ENCODE peak calls at places on chromosomes 11 and 22, in six cellular contexts. One of them, this sample, is unnamed.

GRCh38 chr22:27698830-27699229 is 102.7 kb downstream of the MN1 start:
- DNase-seq in uterus: no peak
- DNase-seq in transverse colon: no peak
- DNase-seq in GM12878: no peak
- DNase-seq in IMR-90: no peak
- DNase-seq in stomach: no peak
- DNase-seq in this sample: no peak

GRCh38 chr11:62552465-62552782 is 5.8 kb upstream of the AHNAK start:
- DNase-seq in uterus: no peak
- DNase-seq in IMR-90: peak
- DNase-seq in transverse colon: no peak
- DNase-seq in stomach: no peak
- DNase-seq in GM12878: no peak
- DNase-seq in this sample: no peak

GRCh38 chr22:25698461-25698860 is 43.5 kb upstream of the MYO18B start:
- DNase-seq in uterus: no peak
- DNase-seq in GM12878: no peak
- DNase-seq in IMR-90: no peak
- DNase-seq in transverse colon: no peak
- DNase-seq in stomach: no peak
- DNase-seq in this sample: no peak

GRCh38 chr11:71449596-71449995 is 1.4 kb upstream of the DHCR7 start:
- DNase-seq in uterus: no peak
- DNase-seq in stomach: no peak
- DNase-seq in GM12878: no peak
- DNase-seq in transverse colon: no peak
- DNase-seq in IMR-90: no peak
- DNase-seq in this sample: no peak

GRCh38 chr22:48578138-48579034 is 1249.3 kb downstream of the BRD1 start:
- DNase-seq in uterus: no peak
- DNase-seq in transverse colon: no peak
- DNase-seq in stomach: no peak
- DNase-seq in IMR-90: no peak
- DNase-seq in GM12878: no peak
- DNase-seq in this sample: no peak

GRCh38 chr11:96761451-96761850 is 371.6 kb downstream of the JRKL start:
- DNase-seq in GM12878: no peak
- DNase-seq in IMR-90: no peak
- DNase-seq in stomach: no peak
- DNase-seq in transverse colon: no peak
- DNase-seq in uterus: no peak
- DNase-seq in this sample: no peak

GRCh38 chr11:130904380-130904779 is 11.9 kb downstream of the SNX19 start:
- DNase-seq in GM12878: no peak
- DNase-seq in transverse colon: no peak
- DNase-seq in uterus: no peak
- DNase-seq in stomach: no peak
- DNase-seq in IMR-90: no peak
- DNase-seq in this sample: no peak

GRCh38 chr11:19934828-19935259 is 222.2 kb downstream of the NAV2 start:
- DNase-seq in uterus: no peak
- DNase-seq in stomach: no peak
- DNase-seq in transverse colon: no peak
- DNase-seq in GM12878: no peak
- DNase-seq in IMR-90: peak
- DNase-seq in this sample: no peak

GRCh38 chr22:20486229-20486628 is 9.4 kb downstream of the KLHL22 start:
- DNase-seq in stomach: no peak
- DNase-seq in uterus: no peak
- DNase-seq in transverse colon: no peak
- DNase-seq in IMR-90: no peak
- DNase-seq in GM12878: no peak
- DNase-seq in this sample: no peak

GRCh38 chr11:12599408-12600143 is 74.6 kb upstream of the TEAD1 start:
- DNase-seq in uterus: no peak
- DNase-seq in IMR-90: no peak
- DNase-seq in GM12878: peak
- DNase-seq in transverse colon: peak
- DNase-seq in stomach: peak
- DNase-seq in this sample: peak

GRCh38 chr22:39463931-39464390 is 7.1 kb downstream of the MGAT3 start:
- DNase-seq in uterus: no peak
- DNase-seq in stomach: no peak
- DNase-seq in IMR-90: no peak
- DNase-seq in transverse colon: no peak
- DNase-seq in GM12878: no peak
- DNase-seq in this sample: no peak

GRCh38 chr11:47379317-47379716 is 970 bp upstream of the SPI1 start:
- DNase-seq in stomach: no peak
- DNase-seq in transverse colon: no peak
- DNase-seq in IMR-90: no peak
- DNase-seq in GM12878: no peak
- DNase-seq in uterus: no peak
- DNase-seq in this sample: no peak

GRCh38 chr11:60088364-60088763 is at the start of gene MS4A2:
- DNase-seq in uterus: no peak
- DNase-seq in stomach: no peak
- DNase-seq in IMR-90: no peak
- DNase-seq in transverse colon: no peak
- DNase-seq in GM12878: no peak
- DNase-seq in this sample: no peak

GRCh38 chr22:18076060-18076497 is 1.7 kb upstream of the PEX26 start:
- DNase-seq in uterus: peak
- DNase-seq in stomach: peak
- DNase-seq in transverse colon: peak
- DNase-seq in IMR-90: peak
- DNase-seq in GM12878: no peak
- DNase-seq in this sample: peak
- H3K4me3 ChIP-seq in uterus: no peak
- H3K4me3 ChIP-seq in stomach: no peak
- H3K4me3 ChIP-seq in transverse colon: no peak
- H3K4me3 ChIP-seq in IMR-90: no peak
- H3K4me3 ChIP-seq in GM12878: peak
- H3K4me3 ChIP-seq in this sample: peak

GRCh38 chr11:119482561-119483001 is 59.6 kb upstream of the THY1 start:
- DNase-seq in transverse colon: no peak
- DNase-seq in stomach: peak
- DNase-seq in IMR-90: no peak
- DNase-seq in uterus: peak
- DNase-seq in GM12878: no peak
- DNase-seq in this sample: no peak
- TF ChIP-seq CTCF in transverse colon: no peak
- TF ChIP-seq CTCF in stomach: no peak
- TF ChIP-seq CTCF in IMR-90: no peak
- TF ChIP-seq CTCF in uterus: no peak
- TF ChIP-seq CTCF in GM12878: no peak
- TF ChIP-seq CTCF in this sample: no peak

GRCh38 chr11:57787920-57788716 is 26.5 kb downstream of the CTNND1 start:
- DNase-seq in uterus: no peak
- DNase-seq in GM12878: peak
- DNase-seq in transverse colon: no peak
- DNase-seq in stomach: no peak
- DNase-seq in IMR-90: no peak
- DNase-seq in this sample: no peak

GRCh38 chr11:57792870-57793269 is 31.3 kb downstream of the CTNND1 start:
- DNase-seq in stomach: no peak
- DNase-seq in IMR-90: no peak
- DNase-seq in uterus: no peak
- DNase-seq in transverse colon: no peak
- DNase-seq in GM12878: no peak
- DNase-seq in this sample: no peak

GRCh38 chr11:57793711-57794110 is 32.1 kb downstream of the CTNND1 start:
- DNase-seq in transverse colon: no peak
- DNase-seq in uterus: no peak
- DNase-seq in stomach: no peak
- DNase-seq in GM12878: no peak
- DNase-seq in IMR-90: no peak
- DNase-seq in this sample: no peak

GRCh38 chr11:57791321-57792059 is 29.9 kb downstream of the CTNND1 start:
- DNase-seq in transverse colon: peak
- DNase-seq in stomach: no peak
- DNase-seq in uterus: no peak
- DNase-seq in GM12878: no peak
- DNase-seq in IMR-90: no peak
- DNase-seq in this sample: no peak

GRCh38 chr11:57792060-57792541 is 30.5 kb downstream of the CTNND1 start:
- DNase-seq in IMR-90: peak
- DNase-seq in GM12878: peak
- DNase-seq in transverse colon: peak
- DNase-seq in uterus: peak
- DNase-seq in stomach: peak
- DNase-seq in this sample: peak
- TF ChIP-seq POLR2A in IMR-90: no peak
- TF ChIP-seq POLR2A in GM12878: peak
- TF ChIP-seq POLR2A in transverse colon: peak
- TF ChIP-seq POLR2A in uterus: no peak
- TF ChIP-seq POLR2A in stomach: no peak
- TF ChIP-seq POLR2A in this sample: no peak

GRCh38 chr11:33476945-33477584 is 219.9 kb downstream of the HIPK3 start:
- DNase-seq in stomach: no peak
- DNase-seq in IMR-90: peak
- DNase-seq in transverse colon: no peak
- DNase-seq in GM12878: no peak
- DNase-seq in uterus: no peak
- DNase-seq in this sample: no peak
- H3K4me3 ChIP-seq in stomach: no peak
- H3K4me3 ChIP-seq in IMR-90: no peak
- H3K4me3 ChIP-seq in transverse colon: no peak
- H3K4me3 ChIP-seq in GM12878: no peak
- H3K4me3 ChIP-seq in uterus: no peak
- H3K4me3 ChIP-seq in this sample: no peak

GRCh38 chr11:2173150-2173693 is 1.6 kb upstream of the TH start:
- DNase-seq in stomach: no peak
- DNase-seq in GM12878: no peak
- DNase-seq in IMR-90: no peak
- DNase-seq in transverse colon: no peak
- DNase-seq in uterus: no peak
- DNase-seq in this sample: no peak
- TF ChIP-seq CTCF in stomach: no peak
- TF ChIP-seq CTCF in GM12878: peak
- TF ChIP-seq CTCF in IMR-90: peak
- TF ChIP-seq CTCF in transverse colon: no peak
- TF ChIP-seq CTCF in uterus: no peak
- TF ChIP-seq CTCF in this sample: no peak

DNA sequence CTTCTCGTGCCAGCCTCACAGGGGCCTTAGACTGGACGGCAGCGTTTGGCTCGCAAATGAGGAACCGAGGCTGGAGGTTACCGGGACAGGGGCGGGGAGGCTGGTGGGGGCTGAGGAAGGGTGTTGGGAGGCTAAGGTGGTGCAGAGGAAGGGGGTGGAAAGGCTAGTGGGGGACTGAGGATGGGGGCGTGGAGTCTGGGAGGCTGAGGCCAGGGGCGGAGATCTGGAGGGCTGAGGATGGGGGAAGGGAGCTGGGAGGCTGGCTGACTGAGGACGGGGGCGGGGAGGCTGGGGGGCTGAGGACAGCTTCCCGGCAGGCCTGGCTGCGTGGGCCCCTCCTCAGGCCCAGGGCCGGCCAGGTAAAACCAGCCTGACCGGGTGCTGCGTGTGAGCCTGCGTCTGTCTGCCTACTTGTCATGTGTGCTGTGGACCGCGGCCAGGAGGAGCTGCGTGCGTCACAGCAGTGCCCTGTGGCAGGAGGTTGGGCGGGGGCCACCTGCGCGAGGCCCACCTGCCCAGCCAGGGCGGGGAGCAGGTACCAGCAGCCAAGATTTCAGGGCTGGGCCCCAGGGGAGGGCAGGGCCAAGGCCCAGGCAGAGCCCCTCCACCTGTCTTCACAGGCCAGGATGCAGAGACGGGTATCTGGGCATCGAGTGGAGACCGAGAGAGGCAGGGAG is 9.4 kb upstream of the PIM3 start:
- DNase-seq in GM12878: no peak
- DNase-seq in uterus: no peak
- DNase-seq in stomach: peak
- DNase-seq in transverse colon: peak
- DNase-seq in IMR-90: peak
- DNase-seq in this sample: no peak
- TF ChIP-seq POLR2A in GM12878: no peak
- TF ChIP-seq POLR2A in uterus: no peak
- TF ChIP-seq POLR2A in stomach: no peak
- TF ChIP-seq POLR2A in transverse colon: peak
- TF ChIP-seq POLR2A in IMR-90: no peak
- TF ChIP-seq POLR2A in this sample: no peak

GRCh38 chr11:118605116-118605867 is 2.1 kb upstream of the PHLDB1 start:
- DNase-seq in stomach: peak
- DNase-seq in GM12878: no peak
- DNase-seq in uterus: peak
- DNase-seq in transverse colon: peak
- DNase-seq in IMR-90: peak
- DNase-seq in this sample: peak
- H3K4me3 ChIP-seq in stomach: no peak
- H3K4me3 ChIP-seq in GM12878: no peak
- H3K4me3 ChIP-seq in uterus: no peak
- H3K4me3 ChIP-seq in transverse colon: no peak
- H3K4me3 ChIP-seq in IMR-90: no peak
- H3K4me3 ChIP-seq in this sample: no peak

DNA sequence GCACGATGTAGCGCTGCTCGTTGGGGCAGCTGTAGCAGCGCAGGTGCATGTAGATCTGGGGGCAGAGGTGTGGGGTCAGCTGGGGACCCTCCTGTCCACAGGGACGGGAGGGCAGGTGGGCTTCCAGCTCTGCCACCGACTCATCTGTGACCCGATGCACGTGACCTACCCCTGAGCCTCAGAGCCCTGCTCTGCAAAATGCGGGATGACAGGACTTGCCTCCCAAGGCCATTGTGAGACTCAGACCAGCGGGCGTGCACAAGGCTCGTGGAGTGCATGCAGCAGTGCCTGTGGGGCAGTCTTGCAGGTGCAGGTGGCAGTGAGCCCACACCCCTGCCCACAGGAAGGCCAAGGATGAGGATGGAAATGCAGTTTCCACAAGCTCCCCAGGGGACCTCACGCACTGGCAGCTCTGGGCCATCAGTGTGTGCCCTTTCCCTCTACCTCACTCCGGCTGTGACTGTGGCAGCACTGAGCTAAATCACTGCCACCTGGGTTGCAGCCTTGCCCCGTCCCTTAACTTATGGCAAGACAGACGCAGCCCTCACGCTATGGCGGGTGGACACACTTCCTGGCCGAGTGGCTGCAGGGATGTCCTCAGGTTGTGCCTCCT is 26.7 kb downstream of the TMEM184B start:
- DNase-seq in GM12878: no peak
- DNase-seq in uterus: no peak
- DNase-seq in IMR-90: no peak
- DNase-seq in transverse colon: no peak
- DNase-seq in stomach: no peak
- DNase-seq in this sample: no peak
- TF ChIP-seq CTCF in GM12878: no peak
- TF ChIP-seq CTCF in uterus: no peak
- TF ChIP-seq CTCF in IMR-90: no peak
- TF ChIP-seq CTCF in transverse colon: no peak
- TF ChIP-seq CTCF in stomach: no peak
- TF ChIP-seq CTCF in this sample: no peak

GRCh38 chr22:42414565-42415298 is 17.5 kb downstream of the NFAM1 start:
- DNase-seq in IMR-90: no peak
- DNase-seq in transverse colon: no peak
- DNase-seq in uterus: no peak
- DNase-seq in stomach: no peak
- DNase-seq in GM12878: no peak
- DNase-seq in this sample: no peak
- TF ChIP-seq POLR2A in IMR-90: no peak
- TF ChIP-seq POLR2A in transverse colon: no peak
- TF ChIP-seq POLR2A in uterus: no peak
- TF ChIP-seq POLR2A in stomach: no peak
- TF ChIP-seq POLR2A in GM12878: no peak
- TF ChIP-seq POLR2A in this sample: no peak

This sample was measured in adrenal gland.